ENCODE peak calls at places on chromosomes 5 and 9, in four cellular contexts. One of them, this sample, is unnamed.

GRCh38 chr9:89438194-89438593 is 59.7 kb downstream of the SEMA4D start:
- DNase-seq in astrocyte: no peak
- DNase-seq in stimulated activated CD8-positive, alpha-beta memory T cell treated with anti-CD3 and anti-CD28 coated beads, Interleukin-4, amount 100 ng/mL, for 1 hour: no peak
- DNase-seq in HEK293T: no peak
- DNase-seq in this sample: no peak

GRCh38 chr5:177972613-177973012 is 23.4 kb downstream of the PROP1 start:
- DNase-seq in astrocyte: no peak
- DNase-seq in stimulated activated CD8-positive, alpha-beta memory T cell treated with anti-CD3 and anti-CD28 coated beads, Interleukin-4, amount 100 ng/mL, for 1 hour: no peak
- DNase-seq in HEK293T: no peak
- DNase-seq in this sample: peak; percentile 5

GRCh38 chr9:124593080-124594058 is 86.2 kb upstream of the NR5A1 start:
- DNase-seq in astrocyte: no peak
- DNase-seq in stimulated activated CD8-positive, alpha-beta memory T cell treated with anti-CD3 and anti-CD28 coated beads, Interleukin-4, amount 100 ng/mL, for 1 hour: no peak
- DNase-seq in HEK293T: no peak
- DNase-seq in this sample: peak; percentile 18

GRCh38 chr9:79193001-79193400 is 378.8 kb upstream of the TLE4 start:
- DNase-seq in astrocyte: peak; percentile 97
- DNase-seq in stimulated activated CD8-positive, alpha-beta memory T cell treated with anti-CD3 and anti-CD28 coated beads, Interleukin-4, amount 100 ng/mL, for 1 hour: no peak
- DNase-seq in HEK293T: no peak
- DNase-seq in this sample: peak; percentile 99

GRCh38 chr5:56703962-56704361 is 111.4 kb upstream of the MAP3K1 start:
- DNase-seq in astrocyte: no peak
- DNase-seq in stimulated activated CD8-positive, alpha-beta memory T cell treated with anti-CD3 and anti-CD28 coated beads, Interleukin-4, amount 100 ng/mL, for 1 hour: no peak
- DNase-seq in HEK293T: no peak
- DNase-seq in this sample: no peak

GRCh38 chr9:14221558-14221957 is 92.4 kb downstream of the NFIB start:
- DNase-seq in astrocyte: peak; percentile 81
- DNase-seq in stimulated activated CD8-positive, alpha-beta memory T cell treated with anti-CD3 and anti-CD28 coated beads, Interleukin-4, amount 100 ng/mL, for 1 hour: no peak
- DNase-seq in HEK293T: no peak
- DNase-seq in this sample: peak; percentile 78

GRCh38 chr5:151660616-151661015 is 26.1 kb downstream of the SPARC start:
- DNase-seq in astrocyte: peak; percentile 67
- DNase-seq in stimulated activated CD8-positive, alpha-beta memory T cell treated with anti-CD3 and anti-CD28 coated beads, Interleukin-4, amount 100 ng/mL, for 1 hour: no peak
- DNase-seq in HEK293T: no peak
- DNase-seq in this sample: peak; percentile 67

GRCh38 chr5:176792584-176793342 is 17.6 kb upstream of the UNC5A start:
- DNase-seq in astrocyte: no peak
- DNase-seq in stimulated activated CD8-positive, alpha-beta memory T cell treated with anti-CD3 and anti-CD28 coated beads, Interleukin-4, amount 100 ng/mL, for 1 hour: no peak
- DNase-seq in HEK293T: no peak
- DNase-seq in this sample: no peak

GRCh38 chr5:37685816-37686215 is 154.0 kb downstream of the GDNF start:
- DNase-seq in astrocyte: no peak
- DNase-seq in stimulated activated CD8-positive, alpha-beta memory T cell treated with anti-CD3 and anti-CD28 coated beads, Interleukin-4, amount 100 ng/mL, for 1 hour: no peak
- DNase-seq in HEK293T: no peak
- DNase-seq in this sample: no peak

GRCh38 chr9:96156578-96156977 is 145.4 kb downstream of the HSD17B3 start:
- DNase-seq in astrocyte: no peak
- DNase-seq in stimulated activated CD8-positive, alpha-beta memory T cell treated with anti-CD3 and anti-CD28 coated beads, Interleukin-4, amount 100 ng/mL, for 1 hour: no peak
- DNase-seq in HEK293T: no peak
- DNase-seq in this sample: no peak

GRCh38 chr5:53578854-53579253 is 18.4 kb downstream of the NDUFS4 start:
- DNase-seq in astrocyte: no peak
- DNase-seq in stimulated activated CD8-positive, alpha-beta memory T cell treated with anti-CD3 and anti-CD28 coated beads, Interleukin-4, amount 100 ng/mL, for 1 hour: no peak
- DNase-seq in HEK293T: no peak
- DNase-seq in this sample: no peak

GRCh38 chr9:98997580-98997979 is 53.9 kb downstream of the COL15A1 start:
- DNase-seq in astrocyte: peak; percentile 55
- DNase-seq in stimulated activated CD8-positive, alpha-beta memory T cell treated with anti-CD3 and anti-CD28 coated beads, Interleukin-4, amount 100 ng/mL, for 1 hour: no peak
- DNase-seq in HEK293T: no peak
- DNase-seq in this sample: peak; percentile 33

GRCh38 chr9:121713400-121714070 is 62.1 kb downstream of the DAB2IP start:
- DNase-seq in astrocyte: no peak
- DNase-seq in stimulated activated CD8-positive, alpha-beta memory T cell treated with anti-CD3 and anti-CD28 coated beads, Interleukin-4, amount 100 ng/mL, for 1 hour: no peak
- DNase-seq in HEK293T: no peak
- DNase-seq in this sample: no peak

GRCh38 chr5:151905639-151906038 is 19.0 kb downstream of the GLRA1 start:
- DNase-seq in astrocyte: peak; percentile 48
- DNase-seq in stimulated activated CD8-positive, alpha-beta memory T cell treated with anti-CD3 and anti-CD28 coated beads, Interleukin-4, amount 100 ng/mL, for 1 hour: no peak
- DNase-seq in HEK293T: no peak
- DNase-seq in this sample: no peak

GRCh38 chr9:82894961-82895902 is 167.7 kb downstream of the RASEF start:
- DNase-seq in astrocyte: no peak
- DNase-seq in stimulated activated CD8-positive, alpha-beta memory T cell treated with anti-CD3 and anti-CD28 coated beads, Interleukin-4, amount 100 ng/mL, for 1 hour: no peak
- DNase-seq in HEK293T: peak; percentile 24
- DNase-seq in this sample: no peak

GRCh38 chr5:133941456-133942196 is 26.8 kb downstream of the C5orf15 start:
- DNase-seq in astrocyte: no peak
- DNase-seq in stimulated activated CD8-positive, alpha-beta memory T cell treated with anti-CD3 and anti-CD28 coated beads, Interleukin-4, amount 100 ng/mL, for 1 hour: no peak
- DNase-seq in HEK293T: no peak
- DNase-seq in this sample: no peak

GRCh38 chr9:84294551-84294950 is 46.0 kb downstream of the SLC28A3 start:
- DNase-seq in astrocyte: no peak
- DNase-seq in stimulated activated CD8-positive, alpha-beta memory T cell treated with anti-CD3 and anti-CD28 coated beads, Interleukin-4, amount 100 ng/mL, for 1 hour: no peak
- DNase-seq in HEK293T: peak; percentile 12
- DNase-seq in this sample: no peak

This sample was measured in amniotic epithelial cell.